ENCODE peak calls at places on chromosomes 16 and 17, in nine cellular contexts. G, V, F, K, J, R, X, B and S are unnamed samples.

GRCh38 chr17:33169580-33170285 is 123.4 kb downstream of the ASIC2 start:
- DNase-seq in G (no peak), V (no peak), F (no peak), K (no peak), J (no peak), R (no peak), X (no peak), B (no peak), S (peak; percentile 90)

GRCh38 chr16:19031738-19032137 is 35.7 kb upstream of the COQ7 start:
- DNase-seq in G (no peak), V (no peak), F (no peak), K (no peak), J (no peak), R (no peak), X (no peak), B (no peak), S (no peak)

GRCh38 chr16:35525979-35526590 is 2066.7 kb downstream of the TP53TG3F start:
- DNase-seq in G (no peak), V (no peak), F (no peak), K (no peak), J (no peak), R (no peak), X (no peak), B (no peak), S (no peak)

GRCh38 chr16:53695070-53695469 is 8.6 kb downstream of the RPGRIP1L start:
- DNase-seq in G (no peak), V (no peak), F (no peak), K (no peak), J (peak; percentile 68), R (no peak), X (no peak), B (no peak), S (peak; percentile 34)

GRCh38 chr16:69741951-69742904 is 12.5 kb downstream of the NOB1 start:
- DNase-seq in G (no peak), V (no peak), F (peak; percentile 69), K (no peak), J (peak; percentile 57), R (peak; percentile 92), X (no peak), B (no peak), S (peak; percentile 25)

GRCh38 chr16:56408379-56409098 is 16.8 kb downstream of the AMFR start:
- DNase-seq in G (no peak), V (no peak), F (peak; percentile 19), K (no peak), J (no peak), R (peak; percentile 96), X (no peak), B (no peak), S (no peak)

GRCh38 chr17:40535924-40536717 is 29.2 kb downstream of the CCR7 start:
- DNase-seq in G (no peak), V (no peak), F (no peak), K (no peak), J (no peak), R (no peak), X (no peak), B (no peak), S (no peak)

GRCh38 chr16:77624085-77624484 is 98.2 kb upstream of the NUDT7 start:
- DNase-seq in G (no peak), V (no peak), F (no peak), K (no peak), J (no peak), R (no peak), X (no peak), B (no peak), S (no peak)

GRCh38 chr17:21283482-21284318 is 811 bp upstream of the MAP2K3 start:
- DNase-seq in G (no peak), V (no peak), F (peak; percentile 46), K (no peak), J (peak; percentile 38), R (no peak), X (no peak), B (no peak), S (no peak)

GRCh38 chr17:229945-230235 is 48.4 kb upstream of the DOC2B start:
- DNase-seq in G (no peak), V (no peak), F (no peak), K (no peak), J (no peak), R (no peak), X (no peak), B (no peak), S (no peak)

GRCh38 chr16:80931985-80932720 is 74.5 kb downstream of the CMC2 start:
- DNase-seq in G (no peak), V (no peak), F (peak; percentile 70), K (no peak), J (peak; percentile 51), R (peak; percentile 52), X (peak; percentile 36), B (peak; percentile 9), S (peak; percentile 39)

GRCh38 chr17:63274156-63274555 is 171.9 kb downstream of the CYB561 start:
- DNase-seq in G (no peak), V (no peak), F (peak; percentile 11), K (no peak), J (peak; percentile 50), R (no peak), X (no peak), B (no peak), S (peak; percentile 69)

GRCh38 chr16:83717308-83717707 is 90.5 kb upstream of the HSBP1 start:
- DNase-seq in G (peak; percentile 19), V (peak; percentile 16), F (no peak), K (no peak), J (no peak), R (no peak), X (no peak), B (no peak), S (no peak)

GRCh38 chr16:49889725-49890397 is 33.9 kb upstream of the ZNF423 start:
- DNase-seq in G (no peak), V (no peak), F (no peak), K (no peak), J (no peak), R (no peak), X (no peak), B (no peak), S (no peak)

GRCh38 chr16:72241930-72242329 is 70.0 kb upstream of the PMFBP1 start:
- DNase-seq in G (peak; percentile 38), V (peak; percentile 63), F (peak; percentile 51), K (no peak), J (peak; percentile 53), R (peak; percentile 47), X (no peak), B (peak; percentile 49), S (peak; percentile 32)

GRCh38 chr16:88926374-88926990 is 50.5 kb downstream of the CBFA2T3 start:
- DNase-seq in G (no peak), V (no peak), F (no peak), K (no peak), J (peak; percentile 40), R (no peak), X (no peak), B (no peak), S (no peak)

GRCh38 chr17:69609495-69610315 is 195.2 kb downstream of the MAP2K6 start:
- DNase-seq in G (peak; percentile 7), V (peak; percentile 36), F (no peak), K (no peak), J (peak; percentile 33), R (no peak), X (no peak), B (peak; percentile 11), S (no peak)

GRCh38 chr16:55502801-55503366 is 6.0 kb upstream of the LPCAT2 start:
- DNase-seq in G (no peak), V (no peak), F (peak; percentile 96), K (no peak), J (peak; percentile 64), R (peak; percentile 96), X (no peak), B (no peak), S (peak; percentile 86)

GRCh38 chr17:82098939-82099765 is 1.1 kb upstream of the FASN start:
- DNase-seq in G (peak; percentile 69), V (no peak), F (no peak), K (no peak), J (no peak), R (no peak), X (no peak), B (peak; percentile 58), S (no peak)